ENCODE peak calls at places on chromosome 2, in eight cellular contexts. D is endodermal cell, N is astrocyte of the spinal cord, A is HL-60, I is fibroblast of lung, R is fibroblast of villous mesenchyme, P is GM13976, O is spleen. G is an unnamed sample.
A peak's percentile ranks its signal among the peaks of the same experiment; 100 is the strongest.

GRCh38 chr2:126719191-126720030 is 63.5 kb downstream of the GYPC start:
- DNase-seq in D (no peak), N (no peak), A (no peak), I (no peak), R (no peak), P (no peak), O (no peak), G (no peak)

GRCh38 chr2:70753978-70754377 is 14.0 kb downstream of the ADD2 start:
- DNase-seq in D (no peak), N (no peak), A (no peak), I (no peak), R (no peak), P (no peak), O (no peak), G (no peak)

GRCh38 chr2:154391051-154391450 is 307.4 kb upstream of the KCNJ3 start:
- DNase-seq in D (no peak), N (no peak), A (no peak), I (no peak), R (no peak), P (no peak), O (no peak), G (no peak)

GRCh38 chr2:88836351-88836750 is 144.9 kb downstream of the RPIA start:
- DNase-seq in D (no peak), N (no peak), A (no peak), I (no peak), R (no peak), P (no peak), O (no peak), G (no peak)

GRCh38 chr2:19540739-19541503 is 182.5 kb upstream of the OSR1 start:
- DNase-seq in D (no peak), N (peak; percentile 86), A (no peak), I (peak; percentile 97), R (peak; percentile 95), P (no peak), O (no peak), G (no peak)

GRCh38 chr2:174774828-174775227 is 10.6 kb upstream of the CHRNA1 start:
- DNase-seq in D (no peak), N (no peak), A (no peak), I (no peak), R (no peak), P (no peak), O (no peak), G (no peak)

GRCh38 chr2:226187601-226188000 is 612.0 kb downstream of the IRS1 start:
- DNase-seq in D (no peak), N (peak; percentile 65), A (no peak), I (peak; percentile 76), R (peak; percentile 83), P (no peak), O (no peak), G (no peak)

GRCh38 chr2:190359896-190360376 is 16.5 kb downstream of the INPP1 start:
- DNase-seq in D (peak; percentile 53), N (peak; percentile 79), A (no peak), I (peak; percentile 85), R (peak; percentile 79), P (peak; percentile 36), O (no peak), G (peak; percentile 24)

GRCh38 chr2:231807020-231807419 is 20.8 kb downstream of the COPS7B start:
- DNase-seq in D (no peak), N (no peak), A (no peak), I (no peak), R (no peak), P (no peak), O (no peak), G (no peak)

GRCh38 chr2:51996569-51996917 is 964.6 kb upstream of the NRXN1 start:
- DNase-seq in D (no peak), N (no peak), A (no peak), I (no peak), R (no peak), P (no peak), O (no peak), G (no peak)

GRCh38 chr2:156021326-156022040 is 311.0 kb downstream of the NR4A2 start:
- DNase-seq in D (peak; percentile 60), N (no peak), A (no peak), I (no peak), R (no peak), P (no peak), O (no peak), G (no peak)

GRCh38 chr2:220046507-220046906 is 419.1 kb downstream of the SLC4A3 start:
- DNase-seq in D (no peak), N (no peak), A (no peak), I (no peak), R (peak; percentile 21), P (no peak), O (no peak), G (no peak)

GRCh38 chr2:98464772-98465310 is 20.2 kb downstream of the INPP4A start:
- DNase-seq in D (no peak), N (no peak), A (peak; percentile 87), I (no peak), R (peak; percentile 19), P (peak; percentile 62), O (no peak), G (no peak)

GRCh38 chr2:233929352-233929843 is 12.2 kb downstream of the TRPM8 start:
- DNase-seq in D (peak; percentile 62), N (no peak), A (no peak), I (no peak), R (no peak), P (no peak), O (no peak), G (no peak)
- TF ChIP-seq CTCF in D (peak; percentile 38), N (no peak), A (no peak), I (no peak), R (no peak), P (no peak), O (no peak), G (no peak)

GRCh38 chr2:2134037-2134436 is 197.0 kb downstream of the MYT1L start:
- DNase-seq in D (no peak), N (no peak), A (no peak), I (no peak), R (no peak), P (no peak), O (no peak), G (no peak)
- TF ChIP-seq CTCF in D (peak; percentile 67), N (no peak), A (no peak), I (no peak), R (no peak), P (no peak), O (no peak), G (no peak)

DNA sequence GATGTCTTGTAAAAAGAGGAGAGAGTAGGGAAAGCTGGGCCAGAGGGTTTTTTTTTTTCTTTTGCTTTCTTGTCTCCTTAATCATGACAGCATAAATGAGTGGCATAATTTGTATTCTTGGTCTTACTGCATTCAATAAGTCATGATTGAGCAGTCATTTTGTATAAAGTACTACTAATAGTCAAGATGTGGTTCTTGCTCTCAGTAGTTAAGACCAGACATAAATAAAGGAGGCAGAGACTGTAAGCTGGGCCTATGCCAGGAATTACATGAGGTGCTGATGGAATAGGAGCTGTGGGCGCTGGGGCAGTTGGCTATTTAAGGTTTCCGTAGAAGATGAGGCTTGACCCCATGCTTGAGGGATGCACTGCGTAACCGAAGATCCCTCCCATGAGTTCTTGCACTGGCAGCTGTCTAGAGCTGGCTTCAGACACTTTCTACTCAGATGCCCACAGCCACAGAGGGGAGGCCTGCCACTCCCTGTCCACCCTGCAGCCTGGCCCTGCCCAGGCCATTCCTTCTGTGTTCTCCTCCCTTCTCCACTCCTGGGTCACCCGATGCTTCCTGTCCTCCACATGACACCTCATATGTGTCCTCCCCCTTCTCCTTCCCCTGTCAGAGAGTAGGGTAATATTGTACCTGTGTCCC is 150.9 kb upstream of the REV1 start:
- DNase-seq in D (no peak), N (peak; percentile 55), A (no peak), I (no peak), R (no peak), P (no peak), O (no peak), G (no peak)
- TF ChIP-seq CTCF in D (no peak), N (no peak), A (no peak), I (no peak), R (no peak), P (no peak), O (no peak), G (no peak)

GRCh38 chr2:50346104-50346503 is 685.8 kb downstream of the NRXN1 start:
- DNase-seq in D (peak; percentile 81), N (no peak), A (no peak), I (no peak), R (no peak), P (no peak), O (peak; percentile 56), G (no peak)
- TF ChIP-seq CTCF in D (peak; percentile 57), N (no peak), A (no peak), I (no peak), R (no peak), P (no peak), O (no peak), G (no peak)

GRCh38 chr2:197356136-197356535 is 45.6 kb upstream of the ANKRD44 start:
- DNase-seq in D (peak; percentile 65), N (no peak), A (no peak), I (no peak), R (no peak), P (no peak), O (no peak), G (no peak)
- TF ChIP-seq CTCF in D (peak; percentile 80), N (peak; percentile 50), A (no peak), I (peak; percentile 27), R (peak; percentile 43), P (no peak), O (no peak), G (no peak)

GRCh38 chr2:158458617-158458920 is 1.8 kb downstream of the PKP4 start:
- DNase-seq in D (no peak), N (no peak), A (no peak), I (no peak), R (no peak), P (no peak), O (no peak), G (no peak)

GRCh38 chr2:158456309-158457066 is at the start of the genes CCDC148 and PKP4:
- DNase-seq in D (peak; percentile 97), N (peak; percentile 94), A (peak; percentile 64), I (peak; percentile 88), R (peak; percentile 91), P (peak; percentile 95), O (peak; percentile 96), G (peak; percentile 76)

GRCh38 chr2:158457826-158458616 is 1.3 kb downstream of the PKP4 start:
- DNase-seq in D (peak; percentile 96), N (peak; percentile 66), A (no peak), I (peak; percentile 40), R (peak; percentile 59), P (no peak), O (no peak), G (no peak)

GRCh38 chr2:158459161-158460003 is 2.6 kb downstream of the PKP4 start:
- DNase-seq in D (no peak), N (peak; percentile 18), A (no peak), I (no peak), R (no peak), P (no peak), O (no peak), G (no peak)

GRCh38 chr2:158457092-158457825 is 507 bp downstream of the PKP4 start:
- DNase-seq in D (peak; percentile 86), N (peak; percentile 68), A (no peak), I (peak; percentile 63), R (peak; percentile 62), P (peak; percentile 70), O (peak; percentile 92), G (peak; percentile 56)
- TF ChIP-seq CTCF in D (no peak), N (peak; percentile 4), A (no peak), I (peak; percentile 10), R (peak; percentile 23), P (no peak), O (no peak), G (no peak)

G was measured in activated B cell treated with CpG ODN at 0.5 μM for 24 hours.